ENCODE peak calls at places on chromosomes 12 and 14, in ten cellular contexts. One of them, this sample, is unnamed.
A peak's percentile ranks its signal among the peaks of the same experiment; 100 is the strongest.

GRCh38 chr14:92105845-92106094 is 612 bp downstream of the ATXN3 start:
- DNase-seq in Peyer's patch: peak; percentile 59
- DNase-seq in activated naive CD8-positive, alpha-beta T cell treated with anti-CD3 and anti-CD28 coated beads, Interleukin-2, amount 50 U/mL, for 24 hours: peak; percentile 25
- DNase-seq in stimulated activated CD4-positive, alpha-beta T cell treated with anti-CD3 and anti-CD28 coated beads, Interleukin-2, amount 100 ng/mL, for 24 hours: no peak
- DNase-seq in anterior cingulate cortex: no peak
- DNase-seq in hippocampal formation: no peak
- DNase-seq in activated CD4-positive, alpha-beta T cell treated with anti-CD3 and anti-CD28 coated beads, Interleukin-2, amount 50 U/mL, for 4 hours: no peak
- DNase-seq in T-helper 9 cell: peak; percentile 6
- DNase-seq in mesendoderm: no peak
- DNase-seq in Daoy: peak; percentile 47
- DNase-seq in this sample: peak; percentile 67

GRCh38 chr12:46110928-46111699 is 120.7 kb upstream of the SCAF11 start:
- DNase-seq in Peyer's patch: no peak
- DNase-seq in activated naive CD8-positive, alpha-beta T cell treated with anti-CD3 and anti-CD28 coated beads, Interleukin-2, amount 50 U/mL, for 24 hours: no peak
- DNase-seq in stimulated activated CD4-positive, alpha-beta T cell treated with anti-CD3 and anti-CD28 coated beads, Interleukin-2, amount 100 ng/mL, for 24 hours: no peak
- DNase-seq in anterior cingulate cortex: no peak
- DNase-seq in hippocampal formation: no peak
- DNase-seq in activated CD4-positive, alpha-beta T cell treated with anti-CD3 and anti-CD28 coated beads, Interleukin-2, amount 50 U/mL, for 4 hours: no peak
- DNase-seq in T-helper 9 cell: no peak
- DNase-seq in mesendoderm: no peak
- DNase-seq in Daoy: no peak
- DNase-seq in this sample: no peak

GRCh38 chr12:104877107-104877705 is 80.9 kb downstream of the SLC41A2 start:
- DNase-seq in Peyer's patch: no peak
- DNase-seq in activated naive CD8-positive, alpha-beta T cell treated with anti-CD3 and anti-CD28 coated beads, Interleukin-2, amount 50 U/mL, for 24 hours: peak; percentile 26
- DNase-seq in stimulated activated CD4-positive, alpha-beta T cell treated with anti-CD3 and anti-CD28 coated beads, Interleukin-2, amount 100 ng/mL, for 24 hours: peak; percentile 27
- DNase-seq in anterior cingulate cortex: no peak
- DNase-seq in hippocampal formation: peak; percentile 18
- DNase-seq in activated CD4-positive, alpha-beta T cell treated with anti-CD3 and anti-CD28 coated beads, Interleukin-2, amount 50 U/mL, for 4 hours: peak; percentile 25
- DNase-seq in T-helper 9 cell: peak; percentile 12
- DNase-seq in mesendoderm: peak; percentile 8
- DNase-seq in Daoy: peak; percentile 26
- DNase-seq in this sample: no peak

GRCh38 chr14:22973217-22974032 is 8.9 kb downstream of the AJUBA start:
- DNase-seq in Peyer's patch: no peak
- DNase-seq in activated naive CD8-positive, alpha-beta T cell treated with anti-CD3 and anti-CD28 coated beads, Interleukin-2, amount 50 U/mL, for 24 hours: peak; percentile 46
- DNase-seq in stimulated activated CD4-positive, alpha-beta T cell treated with anti-CD3 and anti-CD28 coated beads, Interleukin-2, amount 100 ng/mL, for 24 hours: peak; percentile 39
- DNase-seq in anterior cingulate cortex: no peak
- DNase-seq in hippocampal formation: no peak
- DNase-seq in activated CD4-positive, alpha-beta T cell treated with anti-CD3 and anti-CD28 coated beads, Interleukin-2, amount 50 U/mL, for 4 hours: peak; percentile 18
- DNase-seq in T-helper 9 cell: no peak
- DNase-seq in mesendoderm: peak; percentile 76
- DNase-seq in Daoy: peak; percentile 58
- DNase-seq in this sample: no peak

GRCh38 chr12:16344269-16344668 is 3.2 kb upstream of the MGST1 start:
- DNase-seq in Peyer's patch: no peak
- DNase-seq in activated naive CD8-positive, alpha-beta T cell treated with anti-CD3 and anti-CD28 coated beads, Interleukin-2, amount 50 U/mL, for 24 hours: no peak
- DNase-seq in stimulated activated CD4-positive, alpha-beta T cell treated with anti-CD3 and anti-CD28 coated beads, Interleukin-2, amount 100 ng/mL, for 24 hours: no peak
- DNase-seq in anterior cingulate cortex: no peak
- DNase-seq in hippocampal formation: no peak
- DNase-seq in activated CD4-positive, alpha-beta T cell treated with anti-CD3 and anti-CD28 coated beads, Interleukin-2, amount 50 U/mL, for 4 hours: no peak
- DNase-seq in T-helper 9 cell: no peak
- DNase-seq in mesendoderm: no peak
- DNase-seq in Daoy: no peak
- DNase-seq in this sample: no peak

GRCh38 chr12:1360812-1361211 is 233.6 kb downstream of the FBXL14 start:
- DNase-seq in Peyer's patch: no peak
- DNase-seq in activated naive CD8-positive, alpha-beta T cell treated with anti-CD3 and anti-CD28 coated beads, Interleukin-2, amount 50 U/mL, for 24 hours: no peak
- DNase-seq in stimulated activated CD4-positive, alpha-beta T cell treated with anti-CD3 and anti-CD28 coated beads, Interleukin-2, amount 100 ng/mL, for 24 hours: no peak
- DNase-seq in anterior cingulate cortex: no peak
- DNase-seq in hippocampal formation: no peak
- DNase-seq in activated CD4-positive, alpha-beta T cell treated with anti-CD3 and anti-CD28 coated beads, Interleukin-2, amount 50 U/mL, for 4 hours: no peak
- DNase-seq in T-helper 9 cell: no peak
- DNase-seq in mesendoderm: peak; percentile 69
- DNase-seq in Daoy: peak; percentile 69
- DNase-seq in this sample: no peak

GRCh38 chr12:131599214-131600159 is 111.4 kb upstream of the SFSWAP start:
- DNase-seq in Peyer's patch: no peak
- DNase-seq in activated naive CD8-positive, alpha-beta T cell treated with anti-CD3 and anti-CD28 coated beads, Interleukin-2, amount 50 U/mL, for 24 hours: no peak
- DNase-seq in stimulated activated CD4-positive, alpha-beta T cell treated with anti-CD3 and anti-CD28 coated beads, Interleukin-2, amount 100 ng/mL, for 24 hours: no peak
- DNase-seq in anterior cingulate cortex: no peak
- DNase-seq in hippocampal formation: no peak
- DNase-seq in activated CD4-positive, alpha-beta T cell treated with anti-CD3 and anti-CD28 coated beads, Interleukin-2, amount 50 U/mL, for 4 hours: no peak
- DNase-seq in T-helper 9 cell: no peak
- DNase-seq in mesendoderm: no peak
- DNase-seq in Daoy: no peak
- DNase-seq in this sample: no peak

GRCh38 chr14:35760143-35760542 is 49.0 kb downstream of the RALGAPA1 start:
- DNase-seq in Peyer's patch: no peak
- DNase-seq in activated naive CD8-positive, alpha-beta T cell treated with anti-CD3 and anti-CD28 coated beads, Interleukin-2, amount 50 U/mL, for 24 hours: no peak
- DNase-seq in stimulated activated CD4-positive, alpha-beta T cell treated with anti-CD3 and anti-CD28 coated beads, Interleukin-2, amount 100 ng/mL, for 24 hours: no peak
- DNase-seq in anterior cingulate cortex: no peak
- DNase-seq in hippocampal formation: no peak
- DNase-seq in activated CD4-positive, alpha-beta T cell treated with anti-CD3 and anti-CD28 coated beads, Interleukin-2, amount 50 U/mL, for 4 hours: no peak
- DNase-seq in T-helper 9 cell: no peak
- DNase-seq in mesendoderm: no peak
- DNase-seq in Daoy: no peak
- DNase-seq in this sample: no peak

GRCh38 chr12:41339784-41340183 is 151.7 kb downstream of the PDZRN4 start:
- DNase-seq in Peyer's patch: no peak
- DNase-seq in activated naive CD8-positive, alpha-beta T cell treated with anti-CD3 and anti-CD28 coated beads, Interleukin-2, amount 50 U/mL, for 24 hours: no peak
- DNase-seq in stimulated activated CD4-positive, alpha-beta T cell treated with anti-CD3 and anti-CD28 coated beads, Interleukin-2, amount 100 ng/mL, for 24 hours: no peak
- DNase-seq in anterior cingulate cortex: no peak
- DNase-seq in hippocampal formation: no peak
- DNase-seq in activated CD4-positive, alpha-beta T cell treated with anti-CD3 and anti-CD28 coated beads, Interleukin-2, amount 50 U/mL, for 4 hours: no peak
- DNase-seq in T-helper 9 cell: no peak
- DNase-seq in mesendoderm: no peak
- DNase-seq in Daoy: no peak
- DNase-seq in this sample: no peak

GRCh38 chr14:106308839-106309389 is 782.5 kb downstream of the TMEM121 start:
- DNase-seq in Peyer's patch: no peak
- DNase-seq in activated naive CD8-positive, alpha-beta T cell treated with anti-CD3 and anti-CD28 coated beads, Interleukin-2, amount 50 U/mL, for 24 hours: peak; percentile 96
- DNase-seq in stimulated activated CD4-positive, alpha-beta T cell treated with anti-CD3 and anti-CD28 coated beads, Interleukin-2, amount 100 ng/mL, for 24 hours: peak; percentile 98
- DNase-seq in anterior cingulate cortex: no peak
- DNase-seq in hippocampal formation: no peak
- DNase-seq in activated CD4-positive, alpha-beta T cell treated with anti-CD3 and anti-CD28 coated beads, Interleukin-2, amount 50 U/mL, for 4 hours: peak; percentile 49
- DNase-seq in T-helper 9 cell: peak; percentile 69
- DNase-seq in mesendoderm: peak; percentile 49
- DNase-seq in Daoy: peak; percentile 40
- DNase-seq in this sample: peak; percentile 67

GRCh38 chr14:105849933-105850626 is 323.7 kb downstream of the TMEM121 start:
- DNase-seq in Peyer's patch: peak; percentile 24
- DNase-seq in activated naive CD8-positive, alpha-beta T cell treated with anti-CD3 and anti-CD28 coated beads, Interleukin-2, amount 50 U/mL, for 24 hours: no peak
- DNase-seq in stimulated activated CD4-positive, alpha-beta T cell treated with anti-CD3 and anti-CD28 coated beads, Interleukin-2, amount 100 ng/mL, for 24 hours: no peak
- DNase-seq in anterior cingulate cortex: no peak
- DNase-seq in hippocampal formation: no peak
- DNase-seq in activated CD4-positive, alpha-beta T cell treated with anti-CD3 and anti-CD28 coated beads, Interleukin-2, amount 50 U/mL, for 4 hours: no peak
- DNase-seq in T-helper 9 cell: no peak
- DNase-seq in mesendoderm: no peak
- DNase-seq in Daoy: no peak
- DNase-seq in this sample: no peak

GRCh38 chr12:46461907-46462605 is 89.5 kb upstream of the SLC38A2 start:
- DNase-seq in Peyer's patch: no peak
- DNase-seq in activated naive CD8-positive, alpha-beta T cell treated with anti-CD3 and anti-CD28 coated beads, Interleukin-2, amount 50 U/mL, for 24 hours: no peak
- DNase-seq in stimulated activated CD4-positive, alpha-beta T cell treated with anti-CD3 and anti-CD28 coated beads, Interleukin-2, amount 100 ng/mL, for 24 hours: no peak
- DNase-seq in anterior cingulate cortex: no peak
- DNase-seq in hippocampal formation: no peak
- DNase-seq in activated CD4-positive, alpha-beta T cell treated with anti-CD3 and anti-CD28 coated beads, Interleukin-2, amount 50 U/mL, for 4 hours: no peak
- DNase-seq in T-helper 9 cell: no peak
- DNase-seq in mesendoderm: no peak
- DNase-seq in Daoy: no peak
- DNase-seq in this sample: no peak